ENCODE peak calls at places on chromosomes 4 and X, in four cellular contexts. B, R, X and V are unnamed samples.

GRCh38 chrX:153728951-153729631 is 4.4 kb downstream of the ABCD1 start:
- DNase-seq in B (no peak), R (no peak), X (no peak), V (no peak)

GRCh38 chrX:23811135-23811781 is 28.3 kb downstream of the SAT1 start:
- DNase-seq in B (no peak), R (no peak), X (no peak), V (no peak)

GRCh38 chr4:56531149-56531770 is 25.7 kb downstream of the ARL9 start:
- DNase-seq in B (no peak), R (no peak), X (no peak), V (no peak)

GRCh38 chr4:86108834-86109233 is 251.0 kb downstream of the MAPK10 start:
- DNase-seq in B (no peak), R (no peak), X (no peak), V (no peak)

GRCh38 chr4:78661923-78662521 is 110.5 kb downstream of the ANXA3 start:
- DNase-seq in B (no peak), R (no peak), X (no peak), V (no peak)

GRCh38 chr4:105710678-105711077 is 2.1 kb downstream of the GSTCD start:
- DNase-seq in B (peak), R (no peak), X (peak), V (peak)

GRCh38 chr4:7933631-7934510 is 5.8 kb downstream of the AFAP1 start:
- DNase-seq in B (no peak), R (no peak), X (no peak), V (no peak)

GRCh38 chr4:76074468-76074867 is at the start of gene ART3:
- DNase-seq in B (no peak), R (no peak), X (no peak), V (no peak)

GRCh38 chrX:13283512-13283911 is 36.3 kb downstream of the ATXN3L start:
- DNase-seq in B (no peak), R (no peak), X (no peak), V (no peak)

GRCh38 chr4:123922847-123923246 is 526.3 kb downstream of the SPRY1 start:
- DNase-seq in B (no peak), R (no peak), X (no peak), V (no peak)

GRCh38 chrX:137033774-137034507 is at the start of gene GPR101:
- DNase-seq in B (no peak), R (no peak), X (no peak), V (no peak)

GRCh38 chrX:46994096-46994495 is 81.9 kb downstream of the JADE3 start:
- DNase-seq in B (no peak), R (no peak), X (no peak), V (no peak)

GRCh38 chr4:154049457-154050181 is 260.7 kb upstream of the SFRP2 start:
- DNase-seq in B (peak), R (no peak), X (no peak), V (no peak)

GRCh38 chrX:78123190-78123589 is 16.3 kb downstream of the TAF9B start:
- DNase-seq in B (peak), R (no peak), X (peak), V (no peak)

GRCh38 chrX:94288325-94288724 is 614.3 kb downstream of the FAM133A start:
- DNase-seq in B (peak), R (no peak), X (peak), V (no peak)

GRCh38 chrX:20442597-20442996 is 175.9 kb upstream of the RPS6KA3 start:
- DNase-seq in B (peak), R (peak), X (peak), V (peak)